ENCODE peak calls at places on chromosomes 4 and X, in five cellular contexts. J is neural progenitor cell; M is lung; O is CD4-positive, CD25-positive, alpha-beta regulatory T cell; K is hepatocyte. T is an unnamed sample. For H3K36me3, H3K9me3 and H3K4me1, the result is how much of the 10 kb centered on the place peaks cover.

GRCh38 chr4:26093561-26093960 is 179.5 kb downstream of the SMIM20 start:
- DNase-seq in M (no peak), O (no peak), J (no peak), K (no peak), T (no peak)

GRCh38 chrX:133726642-133727041 is 258.8 kb downstream of the GPC3 start:
- DNase-seq in K (no peak), J (no peak), M (no peak), O (no peak), T (no peak)

GRCh38 chr4:147769386-147769785 is 37.5 kb downstream of the ARHGAP10 start:
- DNase-seq in O (no peak), J (no peak), M (no peak), K (no peak), T (no peak)

GRCh38 chrX:15493118-15494082 is at the start of gene PIR:
- DNase-seq in J (peak), O (peak), K (peak), M (peak), T (peak)

GRCh38 chr4:182339246-182339645 is 96.0 kb downstream of the TENM3 start:
- DNase-seq in J (peak), O (no peak), K (peak), M (no peak), T (peak)

GRCh38 chrX:55919367-55920221 is 202.0 kb downstream of the RRAGB start:
- DNase-seq in J (no peak), K (no peak), M (no peak), O (no peak), T (no peak)

GRCh38 chrX:19904778-19905367 is 17.5 kb upstream of the SH3KBP1 start:
- DNase-seq in O (peak), M (no peak), J (peak), K (peak), T (peak)

GRCh38 chr4:3010577-3010976 is 47.2 kb downstream of the GRK4 start:
- DNase-seq in J (no peak), M (no peak), O (no peak), K (peak), T (no peak)

GRCh38 chr4:167424338-167425256 is 190.3 kb upstream of the SPOCK3 start:
- DNase-seq in K (no peak), J (no peak), M (no peak), O (no peak), T (no peak)

GRCh38 chr4:139453041-139453370 is 915 bp upstream of the RAB33B start:
- DNase-seq in K (peak), O (peak), J (no peak), M (no peak), T (no peak)

GRCh38 chr4:168162604-168163003 is 70.3 kb downstream of the ANXA10 start:
- DNase-seq in M (no peak), O (no peak), K (peak), J (no peak), T (no peak)

GRCh38 chr4:74320559-74321118 is 12.4 kb downstream of the EPGN start:
- DNase-seq in K (peak), O (peak), J (peak), M (peak), T (peak)

GRCh38 chrX:153336128-153336894 is 2.4 kb downstream of the ZNF275 start:
- DNase-seq in O (peak), K (no peak), M (no peak), J (no peak), T (no peak)

GRCh38 chrX:105323951-105324350 is 103.5 kb upstream of the TEX13A start:
- DNase-seq in M (no peak), K (no peak), O (no peak), J (no peak), T (no peak)

GRCh38 chrX:84320023-84320422 is 132.0 kb upstream of the RPS6KA6 start:
- DNase-seq in J (no peak), K (no peak), O (no peak), M (no peak), T (no peak)

GRCh38 chrX:23783569-23784486 is 855 bp downstream of the SAT1 start:
- DNase-seq in J (no peak), M (no peak), K (no peak), O (peak), T (no peak)

GRCh38 chr4:26204249-26204825 is 116.5 kb upstream of the RBPJ start:
- DNase-seq in O (peak), J (no peak), K (no peak), M (no peak), T (no peak)

GRCh38 chr4:40507977-40508376 is 121.7 kb downstream of the RBM47 start:
- DNase-seq in O (peak), M (no peak), J (no peak), K (peak), T (no peak)

GRCh38 chr4:24727390-24727789 is 68.0 kb upstream of the SOD3 start:
- DNase-seq in K (no peak), J (no peak), M (no peak), O (no peak), T (no peak)

GRCh38 chr4:36446275-36446674 is 164.9 kb downstream of the DTHD1 start:
- DNase-seq in K (no peak), O (no peak), M (no peak), J (no peak), T (no peak)

GRCh38 chrX:40127052-40127451 is 29.3 kb upstream of the BCOR start:
- DNase-seq in O (peak), M (no peak), K (no peak), J (no peak), T (no peak)

GRCh38 chrX:23820235-23820782 is 37.3 kb downstream of the SAT1 start:
- DNase-seq in K (no peak), J (no peak), O (peak), M (no peak), T (no peak)

GRCh38 chr4:2071912-2072867 is 13.1 kb downstream of the NAT8L start:
- DNase-seq in K (no peak), M (no peak), O (no peak), J (no peak), T (peak)

GRCh38 chr4:1204286-1204827 is 32.0 kb upstream of the SPON2 start:
- DNase-seq in O (no peak), K (no peak), J (no peak), M (no peak), T (no peak)

GRCh38 chr4:7007142-7007907 is 35.8 kb upstream of the TADA2B start:
- DNase-seq in K (no peak), J (peak), O (no peak), M (no peak), T (no peak)

GRCh38 chr4:7004331-7004730 is 38.8 kb upstream of the TADA2B start:
- DNase-seq in O (no peak), J (no peak), K (no peak), M (no peak), T (no peak)

GRCh38 chr4:7005571-7005970 is 37.6 kb upstream of the TADA2B start:
- DNase-seq in K (no peak), M (no peak), J (no peak), O (no peak), T (no peak)

GRCh38 chr4:7007944-7008343 is 35.2 kb upstream of the TADA2B start:
- DNase-seq in K (no peak), M (no peak), J (no peak), O (peak), T (no peak)

GRCh38 chr4:7006411-7006810 is 36.8 kb upstream of the TADA2B start:
- DNase-seq in O (no peak), K (no peak), M (no peak), J (no peak), T (no peak)
- H3K36me3 ChIP-seq in O (half or more), K (under half), M (under half), J (under half), T (half or more)

GRCh38 chrX:62839596-62839995 is 511.5 kb downstream of the SPIN4 start:
- DNase-seq in O (no peak), J (no peak), M (no peak), K (no peak), T (no peak)
- H3K9me3 ChIP-seq in O (under half), J (under half), M (under half), K (under half), T (under half)

GRCh38 chr4:128347175-128347868 is 59.7 kb upstream of the PGRMC2 start:
- DNase-seq in M (no peak), K (no peak), J (no peak), O (no peak), T (no peak)
- H3K4me1 ChIP-seq in M (under half), K (under half), J (under half), O (under half), T (under half)

GRCh38 chrX:78118628-78119027 is 14.6 kb downstream of the PGK1 start:
- DNase-seq in O (no peak), M (no peak), J (no peak), K (no peak), T (no peak)

GRCh38 chrX:78116365-78116764 is 12.3 kb downstream of the PGK1 start:
- DNase-seq in O (no peak), M (no peak), K (no peak), J (no peak), T (no peak)

GRCh38 chrX:78123190-78123589 is 16.3 kb downstream of the TAF9B start:
- DNase-seq in M (no peak), J (no peak), O (no peak), K (no peak), T (no peak)

GRCh38 chrX:78124304-78124703 is 15.1 kb downstream of the TAF9B start:
- DNase-seq in O (peak), K (no peak), J (no peak), M (no peak), T (no peak)

GRCh38 chrX:78119521-78120227 is 15.6 kb downstream of the PGK1 start:
- DNase-seq in O (no peak), K (no peak), M (no peak), J (no peak), T (no peak)
- H3K36me3 ChIP-seq in O (half or more), K (under half), M (under half), J (under half), T (half or more)

GRCh38 chr4:110617095-110617494 is 5.8 kb downstream of the PITX2 start:
- DNase-seq in J (no peak), O (no peak), K (no peak), M (no peak), T (no peak)

GRCh38 chr4:110618091-110619000 is 4.5 kb downstream of the PITX2 start:
- DNase-seq in O (no peak), K (peak), J (peak), M (no peak), T (no peak)

GRCh38 chr4:110614981-110615365 is 7.9 kb downstream of the PITX2 start:
- DNase-seq in J (peak), O (no peak), M (no peak), K (no peak), T (no peak)

GRCh38 chr4:110615366-110616161 is 7.3 kb downstream of the PITX2 start:
- DNase-seq in K (peak), M (no peak), J (peak), O (no peak), T (no peak)

GRCh38 chr4:110616162-110617062 is 6.5 kb downstream of the PITX2 start:
- DNase-seq in K (no peak), M (no peak), O (no peak), J (no peak), T (no peak)
- H3K9me3 ChIP-seq in K (under half), M (under half), O (under half), J (under half), T (under half)

DNA sequence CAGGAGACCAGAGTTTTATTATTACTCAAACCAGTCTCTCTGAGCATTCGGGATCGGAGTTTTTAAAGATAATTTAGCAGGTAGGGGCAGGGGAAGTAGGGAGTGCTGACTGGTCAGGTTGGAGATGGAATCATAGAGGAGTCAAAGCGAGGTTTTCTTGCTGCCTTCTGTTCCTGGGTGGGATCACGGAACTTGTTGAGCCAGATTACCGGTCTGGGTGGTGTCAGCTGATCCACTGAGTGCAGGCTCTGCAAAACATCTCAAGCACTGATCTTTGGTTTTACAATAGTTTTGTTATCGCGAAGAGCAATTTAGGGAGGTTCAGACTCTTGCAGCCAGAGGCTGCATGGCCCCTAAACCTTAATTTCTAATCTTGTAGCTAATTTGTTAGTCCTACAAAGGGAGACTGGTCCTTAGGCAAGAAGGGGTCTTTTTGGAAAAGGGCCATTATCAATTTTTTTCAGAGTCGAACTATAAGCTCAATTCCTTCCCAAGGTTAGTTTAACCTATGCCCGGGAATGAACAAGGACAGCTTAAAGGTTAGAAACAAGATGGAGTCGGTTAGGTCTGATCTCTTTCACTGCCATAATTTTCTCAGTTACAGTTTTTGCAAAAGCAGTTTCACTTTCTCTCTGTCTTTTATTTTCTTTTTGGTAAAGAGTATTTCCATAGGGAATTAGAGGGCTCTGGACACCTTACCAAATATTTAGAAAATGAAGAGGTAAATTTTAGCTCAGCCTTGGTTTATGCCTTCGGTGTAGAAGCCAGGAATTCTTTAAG is 63.9 kb downstream of the TRIM2 start:
- DNase-seq in O (no peak), M (no peak), J (no peak), K (no peak), T (no peak)
- H3K4me1 ChIP-seq in O (under half), M (under half), J (under half), K (under half), T (under half)